ENCODE peak calls at places on chromosomes 16 and 17, in four cellular contexts. I, B, Z and J are unnamed samples.
A peak's percentile ranks its signal among the peaks of the same experiment; 100 is the strongest.

GRCh38 chr17:53032861-53033271 is 789.9 kb upstream of the KIF2B start:
- DNase-seq in I (peak; percentile 84), B (peak; percentile 7), Z (peak; percentile 11), J (peak; percentile 48)

GRCh38 chr16:30901201-30902069 is 5.0 kb downstream of the CTF1 start:
- DNase-seq in B (no peak), I (no peak), Z (no peak), J (no peak)

GRCh38 chr16:75591001-75591852 is 25.0 kb downstream of the GABARAPL2 start:
- DNase-seq in B (no peak), I (peak; percentile 42), Z (peak; percentile 87), J (no peak)

GRCh38 chr17:75155191-75155601 is 884 bp upstream of the JPT1 start:
- DNase-seq in B (no peak), Z (no peak), I (no peak), J (no peak)

GRCh38 chr17:49748791-49749190 is 15.1 kb downstream of the FAM117A start:
- DNase-seq in Z (no peak), I (no peak), B (no peak), J (no peak)

GRCh38 chr16:59214455-59214854 is 480.3 kb upstream of the GOT2 start:
- DNase-seq in I (no peak), B (no peak), Z (no peak), J (no peak)

GRCh38 chr17:57337390-57337789 is 81.1 kb downstream of the MSI2 start:
- DNase-seq in I (no peak), B (no peak), Z (peak; percentile 38), J (no peak)

GRCh38 chr17:75105269-75106080 is 4.3 kb upstream of the ARMC7 start:
- DNase-seq in I (peak; percentile 76), Z (no peak), B (no peak), J (peak; percentile 61)

GRCh38 chr17:61443475-61443882 is 8.7 kb upstream of the TBX4 start:
- DNase-seq in B (no peak), I (no peak), Z (no peak), J (no peak)

GRCh38 chr16:87552772-87553171 is 49.5 kb upstream of the JPH3 start:
- DNase-seq in B (no peak), Z (no peak), I (no peak), J (no peak)

GRCh38 chr16:81697321-81697885 is 81.7 kb upstream of the PLCG2 start:
- DNase-seq in I (peak; percentile 72), Z (peak; percentile 51), B (no peak), J (peak; percentile 29)

GRCh38 chr16:50198802-50199410 is 45.8 kb downstream of the TENT4B start:
- DNase-seq in Z (no peak), I (no peak), B (no peak), J (no peak)

GRCh38 chr17:15377608-15378007 is 36.2 kb upstream of the TEKT3 start:
- DNase-seq in Z (no peak), I (no peak), B (peak; percentile 17), J (peak; percentile 2)

GRCh38 chr17:74870512-74870911 is 2.3 kb downstream of the FDXR start:
- DNase-seq in I (no peak), B (no peak), Z (no peak), J (no peak)

GRCh38 chr17:82294086-82294773 is 20.7 kb upstream of the CSNK1D start:
- DNase-seq in B (no peak), Z (no peak), I (no peak), J (no peak)

GRCh38 chr17:68801564-68801963 is 153.6 kb downstream of the ABCA8 start:
- DNase-seq in I (no peak), B (no peak), Z (no peak), J (no peak)

GRCh38 chr17:2853722-2854580 is 57.7 kb downstream of the RAP1GAP2 start:
- DNase-seq in I (peak; percentile 27), Z (no peak), B (no peak), J (peak; percentile 41)

GRCh38 chr17:7552621-7553051 is 3.8 kb downstream of the TNFSF12 start:
- DNase-seq in I (no peak), Z (no peak), B (no peak), J (no peak)

GRCh38 chr17:17808706-17809432 is 27.9 kb downstream of the SREBF1 start:
- DNase-seq in B (no peak), I (no peak), Z (no peak), J (no peak)

GRCh38 chr16:2702871-2703745 is 16.9 kb downstream of the PRSS27 start:
- DNase-seq in Z (peak; percentile 62), B (no peak), I (no peak), J (no peak)

GRCh38 chr17:8599351-8600011 is 31.0 kb downstream of the MYH10 start:
- DNase-seq in I (no peak), B (no peak), Z (no peak), J (no peak)

GRCh38 chr17:76872221-76872873 is 4.1 kb downstream of the MGAT5B start:
- DNase-seq in Z (no peak), I (no peak), B (no peak), J (no peak)

GRCh38 chr16:51553910-51554309 is 402.8 kb upstream of the SALL1 start:
- DNase-seq in B (no peak), Z (no peak), I (no peak), J (no peak)

GRCh38 chr17:1786708-1787107 is 24.8 kb downstream of the SERPINF1 start:
- DNase-seq in Z (no peak), I (no peak), B (no peak), J (no peak)

GRCh38 chr17:30957741-30958140 is 13.1 kb upstream of the RNF135 start:
- DNase-seq in Z (no peak), I (no peak), B (no peak), J (no peak)

GRCh38 chr16:27819356-27819755 is 244.2 kb downstream of the GSG1L start:
- DNase-seq in I (no peak), Z (no peak), B (no peak), J (no peak)

GRCh38 chr16:16092925-16093624 is 130.2 kb downstream of the ABCC6 start:
- DNase-seq in I (no peak), Z (no peak), B (no peak), J (no peak)

GRCh38 chr17:64178011-64178825 is 48.3 kb upstream of the ERN1 start:
- DNase-seq in B (no peak), Z (no peak), I (peak; percentile 49), J (no peak)

GRCh38 chr17:64008830-64009229 is 10.7 kb downstream of the PRR29 start:
- DNase-seq in Z (no peak), B (no peak), I (no peak), J (no peak)

GRCh38 chr16:19356024-19356952 is 61.4 kb upstream of the TMC5 start:
- DNase-seq in Z (no peak), B (no peak), I (no peak), J (no peak)

GRCh38 chr17:29369831-29370735 is 20.1 kb upstream of the TAOK1 start:
- DNase-seq in B (peak; percentile 51), Z (peak; percentile 49), I (peak; percentile 37), J (peak; percentile 50)

GRCh38 chr17:75032896-75033294 is 13.9 kb downstream of the ATP5PD start:
- DNase-seq in I (peak; percentile 23), Z (peak; percentile 52), B (no peak), J (no peak)

GRCh38 chr16:31488630-31489564 is 6.0 kb downstream of the SLC5A2 start:
- DNase-seq in I (no peak), B (no peak), Z (no peak), J (no peak)

GRCh38 chr17:77636835-77637806 is 321.4 kb upstream of the TNRC6C start:
- DNase-seq in I (no peak), Z (no peak), B (no peak), J (no peak)

GRCh38 chr16:56343661-56344517 is 81.5 kb downstream of the AMFR start:
- DNase-seq in I (no peak), B (no peak), Z (no peak), J (no peak)

GRCh38 chr16:75733305-75734141 is 7.2 kb upstream of the CPHXL start:
- DNase-seq in B (no peak), Z (no peak), I (no peak), J (peak; percentile 43)

GRCh38 chr16:5615868-5616642 is 518.5 kb upstream of the EEF2KMT start:
- DNase-seq in B (peak; percentile 70), Z (peak; percentile 9), I (peak; percentile 90), J (peak; percentile 82)

GRCh38 chr17:74652020-74652419 is 28.5 kb upstream of the CD300E start:
- DNase-seq in B (no peak), Z (no peak), I (no peak), J (no peak)

DNA sequence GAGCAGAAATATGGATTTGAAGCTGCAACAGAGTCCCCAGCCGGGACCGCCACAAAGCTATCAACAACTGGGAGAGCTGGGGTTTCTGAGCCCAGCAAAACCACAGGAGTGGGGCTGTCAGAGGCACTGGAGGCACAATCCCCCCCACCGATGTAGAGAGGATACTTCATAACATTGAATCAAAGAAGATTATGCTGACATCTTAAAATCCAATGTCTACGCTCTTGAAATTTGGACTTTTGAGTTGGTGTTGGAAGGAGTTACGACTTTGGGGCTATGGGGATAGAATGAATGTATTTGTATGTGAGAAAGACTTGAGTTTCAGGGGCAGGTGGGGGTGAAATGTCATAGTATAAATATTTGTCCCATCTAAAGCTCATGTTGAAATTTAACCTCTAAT is 1121.6 kb upstream of the CDH8 start:
- DNase-seq in B (no peak), Z (no peak), I (no peak), J (no peak)
- TF ChIP-seq CTCF in B (no peak), Z (no peak), I (no peak), J (no peak)

GRCh38 chr16:88927010-88927409 is 50.0 kb downstream of the CBFA2T3 start:
- DNase-seq in I (no peak), Z (no peak), B (no peak), J (no peak)

GRCh38 chr16:88924834-88925539 is 52.0 kb downstream of the CBFA2T3 start:
- DNase-seq in I (peak; percentile 88), Z (no peak), B (no peak), J (peak; percentile 49)

GRCh38 chr16:88927661-88928060 is 49.3 kb downstream of the CBFA2T3 start:
- DNase-seq in Z (no peak), I (no peak), B (no peak), J (no peak)

GRCh38 chr16:88925540-88925887 is 51.5 kb downstream of the CBFA2T3 start:
- DNase-seq in B (no peak), I (no peak), Z (no peak), J (no peak)

GRCh38 chr16:88926374-88926990 is 50.5 kb downstream of the CBFA2T3 start:
- DNase-seq in B (no peak), Z (no peak), I (no peak), J (no peak)
- TF ChIP-seq CTCF in B (no peak), Z (no peak), I (no peak), J (no peak)

GRCh38 chr16:78727536-78727935 is 628.1 kb downstream of the WWOX start:
- DNase-seq in B (no peak), Z (no peak), I (no peak), J (no peak)
- TF ChIP-seq CTCF in B (peak; percentile 40), Z (no peak), I (no peak), J (no peak)

DNA sequence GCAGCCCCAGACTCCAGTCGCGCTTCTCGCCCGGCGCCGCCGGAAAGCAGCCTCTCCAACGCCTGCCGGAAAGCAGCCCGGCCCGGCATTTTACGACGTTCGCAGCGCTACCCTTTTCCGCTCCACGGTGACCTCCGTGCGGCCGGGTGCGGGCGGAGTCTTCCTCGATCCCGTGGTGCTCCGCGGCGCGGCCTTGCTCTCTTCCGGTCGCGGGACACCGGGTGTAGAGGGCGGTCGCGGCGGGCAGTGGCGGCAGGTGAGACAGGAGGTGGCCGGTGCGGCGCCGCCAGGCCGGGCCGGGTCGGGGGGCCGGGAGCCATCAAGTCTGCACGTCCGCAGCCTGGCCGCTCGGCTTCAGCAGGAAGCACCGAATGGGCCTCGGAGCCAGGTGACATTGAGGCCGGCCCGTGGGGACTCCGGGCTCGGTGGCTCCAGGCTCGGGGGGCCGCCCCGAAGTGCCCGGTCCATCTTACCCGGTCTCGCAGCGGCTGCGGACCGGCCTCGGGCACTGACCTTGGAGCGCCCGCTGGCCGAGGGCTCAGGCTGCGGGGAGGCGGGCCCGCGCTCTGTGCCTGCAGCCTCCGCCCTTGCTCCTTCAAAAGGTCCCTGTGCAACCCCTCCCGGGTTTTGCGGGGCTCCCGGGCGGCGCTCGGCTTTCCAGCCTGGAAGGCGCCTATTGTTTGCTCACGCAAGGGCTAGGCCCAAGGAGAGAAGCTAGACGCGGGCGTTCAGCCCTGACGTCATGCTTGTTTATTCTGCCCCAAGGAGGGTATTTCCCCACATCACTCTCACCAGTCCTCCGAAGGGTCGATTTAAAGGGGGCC is at the start of the genes COX4I1 and EMC8:
- DNase-seq in I (peak; percentile 96), B (peak; percentile 94), Z (peak; percentile 97), J (peak; percentile 96)
- TF ChIP-seq CTCF in I (no peak), B (no peak), Z (no peak), J (no peak)